ENCODE peak calls at places on chromosomes 16 and 17, in eight cellular contexts. One of them, this sample, is unnamed.

GRCh38 chr16:6483634-6484033 is 849.0 kb upstream of the RBFOX1 start:
- DNase-seq in AG09319: no peak
- DNase-seq in stimulated activated CD8-positive, alpha-beta memory T cell treated with anti-CD3 and anti-CD28 coated beads, Interleukin-4, amount 100 ng/mL, for 1 hour: no peak
- DNase-seq in right lobe of liver: no peak
- DNase-seq in HFF-Myc: no peak
- DNase-seq in activated T-helper 9 cell treated with anti-CD3 and anti-CD28 coated beads, Interleukin-2, amount 50 U/mL, for 16 hours: no peak
- DNase-seq in glutamatergic neuron: peak
- DNase-seq in HTR-8/SVneo: no peak
- DNase-seq in this sample: no peak

GRCh38 chr17:31510273-31511175 is 119.0 kb downstream of the RAB11FIP4 start:
- DNase-seq in AG09319: no peak
- DNase-seq in stimulated activated CD8-positive, alpha-beta memory T cell treated with anti-CD3 and anti-CD28 coated beads, Interleukin-4, amount 100 ng/mL, for 1 hour: no peak
- DNase-seq in right lobe of liver: no peak
- DNase-seq in HFF-Myc: no peak
- DNase-seq in activated T-helper 9 cell treated with anti-CD3 and anti-CD28 coated beads, Interleukin-2, amount 50 U/mL, for 16 hours: no peak
- DNase-seq in glutamatergic neuron: peak
- DNase-seq in HTR-8/SVneo: no peak
- DNase-seq in this sample: no peak

GRCh38 chr17:52648995-52649394 is 490.5 kb upstream of the CA10 start:
- DNase-seq in AG09319: no peak
- DNase-seq in stimulated activated CD8-positive, alpha-beta memory T cell treated with anti-CD3 and anti-CD28 coated beads, Interleukin-4, amount 100 ng/mL, for 1 hour: no peak
- DNase-seq in right lobe of liver: no peak
- DNase-seq in HFF-Myc: no peak
- DNase-seq in activated T-helper 9 cell treated with anti-CD3 and anti-CD28 coated beads, Interleukin-2, amount 50 U/mL, for 16 hours: no peak
- DNase-seq in glutamatergic neuron: no peak
- DNase-seq in HTR-8/SVneo: no peak
- DNase-seq in this sample: no peak

GRCh38 chr16:67613808-67614207 is 31.1 kb upstream of the CARMIL2 start:
- DNase-seq in AG09319: no peak
- DNase-seq in stimulated activated CD8-positive, alpha-beta memory T cell treated with anti-CD3 and anti-CD28 coated beads, Interleukin-4, amount 100 ng/mL, for 1 hour: no peak
- DNase-seq in right lobe of liver: no peak
- DNase-seq in HFF-Myc: no peak
- DNase-seq in activated T-helper 9 cell treated with anti-CD3 and anti-CD28 coated beads, Interleukin-2, amount 50 U/mL, for 16 hours: no peak
- DNase-seq in glutamatergic neuron: no peak
- DNase-seq in HTR-8/SVneo: no peak
- DNase-seq in this sample: peak

GRCh38 chr16:73730496-73731090 is 566.0 kb upstream of the PSMD7 start:
- DNase-seq in AG09319: no peak
- DNase-seq in stimulated activated CD8-positive, alpha-beta memory T cell treated with anti-CD3 and anti-CD28 coated beads, Interleukin-4, amount 100 ng/mL, for 1 hour: no peak
- DNase-seq in right lobe of liver: no peak
- DNase-seq in HFF-Myc: no peak
- DNase-seq in activated T-helper 9 cell treated with anti-CD3 and anti-CD28 coated beads, Interleukin-2, amount 50 U/mL, for 16 hours: no peak
- DNase-seq in glutamatergic neuron: no peak
- DNase-seq in HTR-8/SVneo: no peak
- DNase-seq in this sample: no peak

GRCh38 chr17:5283531-5284315 is 1.6 kb downstream of the RABEP1 start:
- DNase-seq in AG09319: no peak
- DNase-seq in stimulated activated CD8-positive, alpha-beta memory T cell treated with anti-CD3 and anti-CD28 coated beads, Interleukin-4, amount 100 ng/mL, for 1 hour: no peak
- DNase-seq in right lobe of liver: no peak
- DNase-seq in HFF-Myc: no peak
- DNase-seq in activated T-helper 9 cell treated with anti-CD3 and anti-CD28 coated beads, Interleukin-2, amount 50 U/mL, for 16 hours: no peak
- DNase-seq in glutamatergic neuron: no peak
- DNase-seq in HTR-8/SVneo: no peak
- DNase-seq in this sample: no peak

GRCh38 chr17:65952586-65952985 is 239.3 kb downstream of the CEP112 start:
- DNase-seq in AG09319: no peak
- DNase-seq in stimulated activated CD8-positive, alpha-beta memory T cell treated with anti-CD3 and anti-CD28 coated beads, Interleukin-4, amount 100 ng/mL, for 1 hour: no peak
- DNase-seq in right lobe of liver: no peak
- DNase-seq in HFF-Myc: no peak
- DNase-seq in activated T-helper 9 cell treated with anti-CD3 and anti-CD28 coated beads, Interleukin-2, amount 50 U/mL, for 16 hours: no peak
- DNase-seq in glutamatergic neuron: no peak
- DNase-seq in HTR-8/SVneo: no peak
- DNase-seq in this sample: no peak

GRCh38 chr16:70160388-70160787 is 13.2 kb upstream of the CLEC18C start:
- DNase-seq in AG09319: no peak
- DNase-seq in stimulated activated CD8-positive, alpha-beta memory T cell treated with anti-CD3 and anti-CD28 coated beads, Interleukin-4, amount 100 ng/mL, for 1 hour: no peak
- DNase-seq in right lobe of liver: no peak
- DNase-seq in HFF-Myc: no peak
- DNase-seq in activated T-helper 9 cell treated with anti-CD3 and anti-CD28 coated beads, Interleukin-2, amount 50 U/mL, for 16 hours: no peak
- DNase-seq in glutamatergic neuron: no peak
- DNase-seq in HTR-8/SVneo: peak
- DNase-seq in this sample: no peak

GRCh38 chr16:77574867-77575619 is 140.2 kb upstream of the ADAMTS18 start:
- DNase-seq in AG09319: no peak
- DNase-seq in stimulated activated CD8-positive, alpha-beta memory T cell treated with anti-CD3 and anti-CD28 coated beads, Interleukin-4, amount 100 ng/mL, for 1 hour: no peak
- DNase-seq in right lobe of liver: peak
- DNase-seq in HFF-Myc: no peak
- DNase-seq in activated T-helper 9 cell treated with anti-CD3 and anti-CD28 coated beads, Interleukin-2, amount 50 U/mL, for 16 hours: no peak
- DNase-seq in glutamatergic neuron: no peak
- DNase-seq in HTR-8/SVneo: no peak
- DNase-seq in this sample: no peak

GRCh38 chr17:73340093-73340596 is 28.3 kb upstream of the CDC42EP4 start:
- DNase-seq in AG09319: peak
- DNase-seq in stimulated activated CD8-positive, alpha-beta memory T cell treated with anti-CD3 and anti-CD28 coated beads, Interleukin-4, amount 100 ng/mL, for 1 hour: no peak
- DNase-seq in right lobe of liver: no peak
- DNase-seq in HFF-Myc: peak
- DNase-seq in activated T-helper 9 cell treated with anti-CD3 and anti-CD28 coated beads, Interleukin-2, amount 50 U/mL, for 16 hours: no peak
- DNase-seq in glutamatergic neuron: no peak
- DNase-seq in HTR-8/SVneo: peak
- DNase-seq in this sample: no peak

GRCh38 chr16:57023541-57024249 is 34.3 kb downstream of the NLRC5 start:
- DNase-seq in AG09319: no peak
- DNase-seq in stimulated activated CD8-positive, alpha-beta memory T cell treated with anti-CD3 and anti-CD28 coated beads, Interleukin-4, amount 100 ng/mL, for 1 hour: peak
- DNase-seq in right lobe of liver: peak
- DNase-seq in HFF-Myc: no peak
- DNase-seq in activated T-helper 9 cell treated with anti-CD3 and anti-CD28 coated beads, Interleukin-2, amount 50 U/mL, for 16 hours: peak
- DNase-seq in glutamatergic neuron: no peak
- DNase-seq in HTR-8/SVneo: no peak
- DNase-seq in this sample: peak

GRCh38 chr17:39863918-39864746 is at the start of gene IKZF3:
- DNase-seq in AG09319: no peak
- DNase-seq in stimulated activated CD8-positive, alpha-beta memory T cell treated with anti-CD3 and anti-CD28 coated beads, Interleukin-4, amount 100 ng/mL, for 1 hour: peak
- DNase-seq in right lobe of liver: peak
- DNase-seq in HFF-Myc: no peak
- DNase-seq in activated T-helper 9 cell treated with anti-CD3 and anti-CD28 coated beads, Interleukin-2, amount 50 U/mL, for 16 hours: peak
- DNase-seq in glutamatergic neuron: peak
- DNase-seq in HTR-8/SVneo: peak
- DNase-seq in this sample: peak

GRCh38 chr17:39800540-39800939 is 62.8 kb downstream of the GRB7 start:
- DNase-seq in AG09319: no peak
- DNase-seq in stimulated activated CD8-positive, alpha-beta memory T cell treated with anti-CD3 and anti-CD28 coated beads, Interleukin-4, amount 100 ng/mL, for 1 hour: no peak
- DNase-seq in right lobe of liver: no peak
- DNase-seq in HFF-Myc: no peak
- DNase-seq in activated T-helper 9 cell treated with anti-CD3 and anti-CD28 coated beads, Interleukin-2, amount 50 U/mL, for 16 hours: peak
- DNase-seq in glutamatergic neuron: no peak
- DNase-seq in HTR-8/SVneo: no peak
- DNase-seq in this sample: peak

GRCh38 chr16:31113420-31114124 is 3.9 kb upstream of the KAT8 start:
- DNase-seq in AG09319: no peak
- DNase-seq in stimulated activated CD8-positive, alpha-beta memory T cell treated with anti-CD3 and anti-CD28 coated beads, Interleukin-4, amount 100 ng/mL, for 1 hour: no peak
- DNase-seq in right lobe of liver: no peak
- DNase-seq in HFF-Myc: no peak
- DNase-seq in activated T-helper 9 cell treated with anti-CD3 and anti-CD28 coated beads, Interleukin-2, amount 50 U/mL, for 16 hours: no peak
- DNase-seq in glutamatergic neuron: no peak
- DNase-seq in HTR-8/SVneo: no peak
- DNase-seq in this sample: no peak

GRCh38 chr17:29292071-29292991 is 1.6 kb downstream of the NUFIP2 start:
- DNase-seq in AG09319: no peak
- DNase-seq in stimulated activated CD8-positive, alpha-beta memory T cell treated with anti-CD3 and anti-CD28 coated beads, Interleukin-4, amount 100 ng/mL, for 1 hour: peak
- DNase-seq in right lobe of liver: peak
- DNase-seq in HFF-Myc: no peak
- DNase-seq in activated T-helper 9 cell treated with anti-CD3 and anti-CD28 coated beads, Interleukin-2, amount 50 U/mL, for 16 hours: peak
- DNase-seq in glutamatergic neuron: peak
- DNase-seq in HTR-8/SVneo: peak
- DNase-seq in this sample: peak

GRCh38 chr17:36749493-36749892 is 148.1 kb downstream of the MRM1 start:
- DNase-seq in AG09319: no peak
- DNase-seq in stimulated activated CD8-positive, alpha-beta memory T cell treated with anti-CD3 and anti-CD28 coated beads, Interleukin-4, amount 100 ng/mL, for 1 hour: no peak
- DNase-seq in right lobe of liver: no peak
- DNase-seq in HFF-Myc: no peak
- DNase-seq in activated T-helper 9 cell treated with anti-CD3 and anti-CD28 coated beads, Interleukin-2, amount 50 U/mL, for 16 hours: no peak
- DNase-seq in glutamatergic neuron: no peak
- DNase-seq in HTR-8/SVneo: no peak
- DNase-seq in this sample: no peak

GRCh38 chr17:65668211-65668610 is 106.8 kb upstream of the AXIN2 start:
- DNase-seq in AG09319: no peak
- DNase-seq in stimulated activated CD8-positive, alpha-beta memory T cell treated with anti-CD3 and anti-CD28 coated beads, Interleukin-4, amount 100 ng/mL, for 1 hour: no peak
- DNase-seq in right lobe of liver: no peak
- DNase-seq in HFF-Myc: no peak
- DNase-seq in activated T-helper 9 cell treated with anti-CD3 and anti-CD28 coated beads, Interleukin-2, amount 50 U/mL, for 16 hours: no peak
- DNase-seq in glutamatergic neuron: no peak
- DNase-seq in HTR-8/SVneo: no peak
- DNase-seq in this sample: no peak

GRCh38 chr17:69609495-69610315 is 195.2 kb downstream of the MAP2K6 start:
- DNase-seq in AG09319: no peak
- DNase-seq in stimulated activated CD8-positive, alpha-beta memory T cell treated with anti-CD3 and anti-CD28 coated beads, Interleukin-4, amount 100 ng/mL, for 1 hour: no peak
- DNase-seq in right lobe of liver: no peak
- DNase-seq in HFF-Myc: no peak
- DNase-seq in activated T-helper 9 cell treated with anti-CD3 and anti-CD28 coated beads, Interleukin-2, amount 50 U/mL, for 16 hours: no peak
- DNase-seq in glutamatergic neuron: peak
- DNase-seq in HTR-8/SVneo: peak
- DNase-seq in this sample: no peak

GRCh38 chr17:50511058-50511457 is 2.8 kb downstream of the MYCBPAP start:
- DNase-seq in AG09319: no peak
- DNase-seq in stimulated activated CD8-positive, alpha-beta memory T cell treated with anti-CD3 and anti-CD28 coated beads, Interleukin-4, amount 100 ng/mL, for 1 hour: no peak
- DNase-seq in right lobe of liver: no peak
- DNase-seq in HFF-Myc: no peak
- DNase-seq in activated T-helper 9 cell treated with anti-CD3 and anti-CD28 coated beads, Interleukin-2, amount 50 U/mL, for 16 hours: peak
- DNase-seq in glutamatergic neuron: no peak
- DNase-seq in HTR-8/SVneo: no peak
- DNase-seq in this sample: peak

GRCh38 chr17:17070931-17071330 is 28.7 kb downstream of the MPRIP start:
- DNase-seq in AG09319: no peak
- DNase-seq in stimulated activated CD8-positive, alpha-beta memory T cell treated with anti-CD3 and anti-CD28 coated beads, Interleukin-4, amount 100 ng/mL, for 1 hour: no peak
- DNase-seq in right lobe of liver: peak
- DNase-seq in HFF-Myc: no peak
- DNase-seq in activated T-helper 9 cell treated with anti-CD3 and anti-CD28 coated beads, Interleukin-2, amount 50 U/mL, for 16 hours: no peak
- DNase-seq in glutamatergic neuron: no peak
- DNase-seq in HTR-8/SVneo: no peak
- DNase-seq in this sample: no peak

GRCh38 chr16:75198135-75198600 is 8.8 kb downstream of the CTRB2 start:
- DNase-seq in AG09319: peak
- DNase-seq in stimulated activated CD8-positive, alpha-beta memory T cell treated with anti-CD3 and anti-CD28 coated beads, Interleukin-4, amount 100 ng/mL, for 1 hour: no peak
- DNase-seq in right lobe of liver: no peak
- DNase-seq in HFF-Myc: peak
- DNase-seq in activated T-helper 9 cell treated with anti-CD3 and anti-CD28 coated beads, Interleukin-2, amount 50 U/mL, for 16 hours: no peak
- DNase-seq in glutamatergic neuron: no peak
- DNase-seq in HTR-8/SVneo: no peak
- DNase-seq in this sample: no peak

GRCh38 chr16:86138121-86138944 is 239.4 kb downstream of the IRF8 start:
- DNase-seq in AG09319: no peak
- DNase-seq in stimulated activated CD8-positive, alpha-beta memory T cell treated with anti-CD3 and anti-CD28 coated beads, Interleukin-4, amount 100 ng/mL, for 1 hour: no peak
- DNase-seq in right lobe of liver: no peak
- DNase-seq in HFF-Myc: no peak
- DNase-seq in activated T-helper 9 cell treated with anti-CD3 and anti-CD28 coated beads, Interleukin-2, amount 50 U/mL, for 16 hours: no peak
- DNase-seq in glutamatergic neuron: no peak
- DNase-seq in HTR-8/SVneo: no peak
- DNase-seq in this sample: no peak

GRCh38 chr17:57983446-57983845 is 4.6 kb downstream of the VEZF1 start:
- DNase-seq in AG09319: no peak
- DNase-seq in stimulated activated CD8-positive, alpha-beta memory T cell treated with anti-CD3 and anti-CD28 coated beads, Interleukin-4, amount 100 ng/mL, for 1 hour: no peak
- DNase-seq in right lobe of liver: no peak
- DNase-seq in HFF-Myc: no peak
- DNase-seq in activated T-helper 9 cell treated with anti-CD3 and anti-CD28 coated beads, Interleukin-2, amount 50 U/mL, for 16 hours: no peak
- DNase-seq in glutamatergic neuron: no peak
- DNase-seq in HTR-8/SVneo: no peak
- DNase-seq in this sample: no peak

GRCh38 chr17:6853764-6854442 is 22.4 kb upstream of the TEKT1 start:
- DNase-seq in AG09319: no peak
- DNase-seq in stimulated activated CD8-positive, alpha-beta memory T cell treated with anti-CD3 and anti-CD28 coated beads, Interleukin-4, amount 100 ng/mL, for 1 hour: no peak
- DNase-seq in right lobe of liver: peak
- DNase-seq in HFF-Myc: no peak
- DNase-seq in activated T-helper 9 cell treated with anti-CD3 and anti-CD28 coated beads, Interleukin-2, amount 50 U/mL, for 16 hours: no peak
- DNase-seq in glutamatergic neuron: no peak
- DNase-seq in HTR-8/SVneo: no peak
- DNase-seq in this sample: peak

GRCh38 chr17:83092931-83093330 is 13.5 kb downstream of the METRNL start:
- DNase-seq in AG09319: no peak
- DNase-seq in stimulated activated CD8-positive, alpha-beta memory T cell treated with anti-CD3 and anti-CD28 coated beads, Interleukin-4, amount 100 ng/mL, for 1 hour: no peak
- DNase-seq in right lobe of liver: no peak
- DNase-seq in HFF-Myc: no peak
- DNase-seq in activated T-helper 9 cell treated with anti-CD3 and anti-CD28 coated beads, Interleukin-2, amount 50 U/mL, for 16 hours: no peak
- DNase-seq in glutamatergic neuron: no peak
- DNase-seq in HTR-8/SVneo: no peak
- DNase-seq in this sample: no peak

This sample was measured in activated CD4-positive, alpha-beta T cell treated with anti-CD3 and anti-CD28 coated beads for 4 hours.